ENCODE peak calls at places on chromosomes 1 and 21, in six cellular contexts. Q, X, B, P, I and A are unnamed samples. For H3K4me1, the result is how much of the 10 kb centered on the place peaks cover.

GRCh38 chr1:53979712-53980450 is 33.7 kb downstream of the LRRC42 start:
- DNase-seq in Q (no peak), X (no peak), B (no peak), P (no peak), I (no peak), A (no peak)

GRCh38 chr1:193417420-193417819 is 231.0 kb upstream of the B3GALT2 start:
- DNase-seq in Q (no peak), X (peak), B (no peak), P (peak), I (no peak), A (no peak)

GRCh38 chr1:237303929-237304328 is 261.9 kb downstream of the RYR2 start:
- DNase-seq in Q (no peak), X (no peak), B (no peak), P (no peak), I (no peak), A (no peak)

GRCh38 chr1:171718848-171719247 is 23.0 kb downstream of the VAMP4 start:
- DNase-seq in Q (no peak), X (no peak), B (no peak), P (no peak), I (no peak), A (no peak)

GRCh38 chr1:50605186-50605875 is 182.1 kb upstream of the DMRTA2 start:
- DNase-seq in Q (no peak), X (peak), B (peak), P (peak), I (no peak), A (no peak)

GRCh38 chr1:47575855-47576757 is 138.3 kb downstream of the FOXD2 start:
- DNase-seq in Q (no peak), X (peak), B (no peak), P (no peak), I (no peak), A (no peak)

GRCh38 chr21:43611598-43612369 is 47.5 kb downstream of the HSF2BP start:
- DNase-seq in Q (peak), X (no peak), B (peak), P (peak), I (peak), A (peak)

GRCh38 chr1:115606305-115606704 is 35.5 kb upstream of the VANGL1 start:
- DNase-seq in Q (no peak), X (no peak), B (no peak), P (no peak), I (no peak), A (no peak)

GRCh38 chr1:42211224-42211623 is 46.7 kb upstream of the GUCA2A start:
- DNase-seq in Q (no peak), X (peak), B (no peak), P (no peak), I (no peak), A (no peak)

GRCh38 chr21:22231013-22231412 is 1232.8 kb downstream of the NCAM2 start:
- DNase-seq in Q (no peak), X (no peak), B (no peak), P (no peak), I (no peak), A (no peak)

GRCh38 chr1:47709302-47710074 is 271.6 kb downstream of the FOXD2 start:
- DNase-seq in Q (no peak), X (no peak), B (peak), P (no peak), I (peak), A (peak)

GRCh38 chr1:68178821-68179490 is 53.4 kb downstream of the WLS start:
- DNase-seq in Q (no peak), X (peak), B (no peak), P (no peak), I (no peak), A (no peak)

GRCh38 chr1:41728403-41729202 is 190.1 kb downstream of the HIVEP3 start:
- DNase-seq in Q (no peak), X (no peak), B (peak), P (peak), I (no peak), A (no peak)

GRCh38 chr21:31616216-31616615 is 43.3 kb upstream of the SOD1 start:
- DNase-seq in Q (no peak), X (no peak), B (no peak), P (no peak), I (no peak), A (no peak)

GRCh38 chr1:59673575-59674467 is 140.9 kb upstream of the HOOK1 start:
- DNase-seq in Q (peak), X (no peak), B (no peak), P (no peak), I (no peak), A (no peak)

GRCh38 chr1:227043755-227044154 is 103.7 kb downstream of the COQ8A start:
- DNase-seq in Q (no peak), X (peak), B (no peak), P (no peak), I (no peak), A (no peak)

GRCh38 chr21:45480701-45481500 is 61.3 kb downstream of the SLC19A1 start:
- DNase-seq in Q (no peak), X (no peak), B (no peak), P (no peak), I (peak), A (peak)

GRCh38 chr1:224047538-224047937 is 66.4 kb upstream of the FBXO28 start:
- DNase-seq in Q (no peak), X (peak), B (no peak), P (no peak), I (no peak), A (no peak)

GRCh38 chr21:24428539-24429186 is 1178.6 kb downstream of the MRPL39 start:
- DNase-seq in Q (no peak), X (no peak), B (no peak), P (no peak), I (no peak), A (no peak)

GRCh38 chr1:62746086-62746808 is 37.7 kb upstream of the ATG4C start:
- DNase-seq in Q (no peak), X (peak), B (peak), P (no peak), I (no peak), A (no peak)

GRCh38 chr1:155569988-155570592 is 7.5 kb upstream of the ASH1L start:
- DNase-seq in Q (no peak), X (peak), B (no peak), P (no peak), I (no peak), A (no peak)

GRCh38 chr1:244302889-244303609 is 148.7 kb downstream of the ADSS2 start:
- DNase-seq in Q (peak), X (peak), B (no peak), P (no peak), I (no peak), A (no peak)

GRCh38 chr1:192860478-192861185 is 51.8 kb downstream of the RGS2 start:
- DNase-seq in Q (no peak), X (no peak), B (no peak), P (no peak), I (no peak), A (no peak)

DNA sequence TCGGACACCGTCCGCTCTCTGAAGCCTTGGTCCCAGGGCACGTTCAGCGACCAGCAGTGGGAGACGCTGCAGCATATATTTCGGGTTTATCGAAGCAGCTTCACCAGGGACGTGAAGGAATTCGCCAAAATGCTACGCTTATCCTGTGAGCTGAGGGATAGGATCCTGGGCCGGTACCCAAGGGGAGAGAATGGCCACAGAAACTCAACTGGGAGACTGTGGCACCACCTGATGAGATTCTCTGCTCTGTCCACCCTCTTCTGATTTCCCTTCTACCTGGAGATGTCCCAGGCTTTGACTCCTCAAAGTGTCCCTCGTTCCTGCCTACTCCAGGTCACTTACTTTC is 855 bp downstream of the CD1D start:
- DNase-seq in Q (no peak), X (no peak), B (no peak), P (no peak), I (no peak), A (no peak)
- H3K4me3 ChIP-seq in Q (peak), X (no peak), B (peak), P (no peak), I (peak), A (peak)

GRCh38 chr1:153490272-153491051 is 30.0 kb upstream of the S100A7 start:
- DNase-seq in Q (peak), X (peak), B (peak), P (peak), I (peak), A (peak)

GRCh38 chr1:153485880-153486279 is 25.4 kb upstream of the S100A7 start:
- DNase-seq in Q (no peak), X (peak), B (no peak), P (no peak), I (no peak), A (no peak)

GRCh38 chr1:153493343-153493960 is 33.0 kb upstream of the S100A7 start:
- DNase-seq in Q (no peak), X (no peak), B (peak), P (no peak), I (no peak), A (no peak)

GRCh38 chr1:153483776-153484175 is 23.3 kb upstream of the S100A7 start:
- DNase-seq in Q (no peak), X (no peak), B (no peak), P (no peak), I (no peak), A (no peak)

DNA sequence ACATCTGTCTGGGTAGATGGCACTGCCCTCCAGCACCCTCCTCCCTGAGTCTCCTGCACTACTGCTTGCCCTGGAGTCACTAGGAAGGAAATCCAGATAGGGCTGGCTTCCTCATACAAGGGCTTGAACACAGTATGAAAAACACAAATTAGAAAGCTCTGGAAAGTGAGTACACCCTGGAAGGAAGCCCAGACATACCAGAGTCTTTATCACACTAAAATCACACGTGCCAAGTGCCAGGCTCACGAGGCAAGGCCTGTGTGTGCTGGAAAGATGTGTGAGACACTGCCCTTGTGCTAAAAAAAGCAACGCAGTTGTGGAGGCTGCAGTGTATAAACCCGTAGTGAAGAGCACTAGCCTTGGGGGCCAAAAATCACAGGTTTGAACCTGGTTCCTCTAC is 28.3 kb upstream of the S100A7 start:
- DNase-seq in Q (no peak), X (peak), B (peak), P (peak), I (no peak), A (no peak)
- H3K27ac ChIP-seq in Q (no peak), X (no peak), B (peak), P (peak), I (no peak), A (peak)

GRCh38 chr1:200866521-200866920 is 6.3 kb upstream of the GPR25 start:
- DNase-seq in Q (no peak), X (peak), B (no peak), P (no peak), I (no peak), A (no peak)

GRCh38 chr1:200862713-200863415 is 9.9 kb upstream of the GPR25 start:
- DNase-seq in Q (no peak), X (no peak), B (no peak), P (no peak), I (no peak), A (no peak)

GRCh38 chr1:200867018-200867811 is 5.6 kb upstream of the GPR25 start:
- DNase-seq in Q (no peak), X (peak), B (peak), P (no peak), I (no peak), A (no peak)

GRCh38 chr1:200857804-200858203 is 15.0 kb upstream of the GPR25 start:
- DNase-seq in Q (no peak), X (no peak), B (no peak), P (no peak), I (no peak), A (no peak)

GRCh38 chr1:200861937-200862647 is 10.7 kb upstream of the GPR25 start:
- DNase-seq in Q (no peak), X (no peak), B (no peak), P (no peak), I (no peak), A (no peak)
- H3K4me1 ChIP-seq in Q (under half), X (under half), B (under half), P (under half), I (under half), A (under half)

GRCh38 chr1:230179249-230179648 is 112.2 kb downstream of the GALNT2 start:
- DNase-seq in Q (no peak), X (no peak), B (no peak), P (no peak), I (no peak), A (no peak)

GRCh38 chr1:230174041-230174440 is 107.0 kb downstream of the GALNT2 start:
- DNase-seq in Q (no peak), X (no peak), B (no peak), P (no peak), I (no peak), A (no peak)

GRCh38 chr1:230175839-230176238 is 108.8 kb downstream of the GALNT2 start:
- DNase-seq in Q (no peak), X (no peak), B (no peak), P (no peak), I (no peak), A (no peak)

GRCh38 chr1:230174765-230175747 is 108.0 kb downstream of the GALNT2 start:
- DNase-seq in Q (no peak), X (no peak), B (no peak), P (no peak), I (no peak), A (no peak)

GRCh38 chr1:230176871-230177411 is 109.9 kb downstream of the GALNT2 start:
- DNase-seq in Q (peak), X (peak), B (no peak), P (peak), I (peak), A (peak)
- H3K4me3 ChIP-seq in Q (peak), X (peak), B (no peak), P (no peak), I (peak), A (peak)